ENCODE peak calls at places on chromosomes 1 and 21, in seven cellular contexts. O, J, L, F, Y, V and T are unnamed samples.

GRCh38 chr21:35335951-35336446 is 286.9 kb upstream of the RUNX1 start:
- DNase-seq in V (no peak), Y (no peak), O (no peak), F (no peak), J (no peak), L (no peak), T (no peak)

GRCh38 chr1:161044535-161044907 is 1.3 kb downstream of the USF1 start:
- DNase-seq in Y (no peak), L (no peak), V (no peak), J (no peak), O (no peak), F (no peak), T (no peak)

GRCh38 chr1:161440312-161440894 is 64.9 kb upstream of the FCGR2A start:
- DNase-seq in J (peak), V (peak), F (peak), L (no peak), O (peak), Y (peak), T (no peak)

GRCh38 chr1:187949567-187949966 is 1120.8 kb downstream of the PLA2G4A start:
- DNase-seq in Y (no peak), V (no peak), L (no peak), F (no peak), J (no peak), O (no peak), T (no peak)

GRCh38 chr1:66282343-66282852 is 251.6 kb upstream of the SGIP1 start:
- DNase-seq in F (no peak), V (no peak), J (peak), Y (no peak), O (no peak), L (no peak), T (no peak)

GRCh38 chr1:3011631-3012510 is 9.4 kb upstream of the ACTRT2 start:
- DNase-seq in V (peak), J (peak), L (no peak), O (no peak), F (peak), Y (no peak), T (peak)

GRCh38 chr1:213702703-213703102 is 285.1 kb upstream of the PROX1 start:
- DNase-seq in O (no peak), L (no peak), J (no peak), F (no peak), V (no peak), Y (no peak), T (no peak)

GRCh38 chr1:7108251-7108650 is 323.0 kb downstream of the CAMTA1 start:
- DNase-seq in F (no peak), Y (no peak), O (no peak), V (no peak), J (no peak), L (no peak), T (no peak)

GRCh38 chr1:57860931-57861600 is 437.2 kb upstream of the DAB1 start:
- DNase-seq in J (no peak), O (no peak), L (no peak), V (no peak), Y (no peak), F (no peak), T (no peak)

GRCh38 chr1:66302810-66303209 is 231.1 kb upstream of the SGIP1 start:
- DNase-seq in O (no peak), V (no peak), F (no peak), L (no peak), Y (no peak), J (peak), T (no peak)

GRCh38 chr1:24416666-24417391 is 1.2 kb downstream of the NIPAL3 start:
- DNase-seq in Y (no peak), O (no peak), J (peak), F (no peak), V (peak), L (no peak), T (no peak)

GRCh38 chr1:231940721-231941120 is 314.1 kb downstream of the DISC1 start:
- DNase-seq in V (no peak), O (no peak), F (no peak), Y (no peak), L (no peak), J (no peak), T (no peak)

GRCh38 chr1:245810181-245810727 is 655.5 kb downstream of the KIF26B start:
- DNase-seq in L (no peak), O (no peak), Y (no peak), V (no peak), J (no peak), F (no peak), T (no peak)
- TF ChIP-seq CTCF in L (no peak), O (no peak), Y (no peak), V (no peak), J (no peak), F (no peak), T (no peak)

DNA sequence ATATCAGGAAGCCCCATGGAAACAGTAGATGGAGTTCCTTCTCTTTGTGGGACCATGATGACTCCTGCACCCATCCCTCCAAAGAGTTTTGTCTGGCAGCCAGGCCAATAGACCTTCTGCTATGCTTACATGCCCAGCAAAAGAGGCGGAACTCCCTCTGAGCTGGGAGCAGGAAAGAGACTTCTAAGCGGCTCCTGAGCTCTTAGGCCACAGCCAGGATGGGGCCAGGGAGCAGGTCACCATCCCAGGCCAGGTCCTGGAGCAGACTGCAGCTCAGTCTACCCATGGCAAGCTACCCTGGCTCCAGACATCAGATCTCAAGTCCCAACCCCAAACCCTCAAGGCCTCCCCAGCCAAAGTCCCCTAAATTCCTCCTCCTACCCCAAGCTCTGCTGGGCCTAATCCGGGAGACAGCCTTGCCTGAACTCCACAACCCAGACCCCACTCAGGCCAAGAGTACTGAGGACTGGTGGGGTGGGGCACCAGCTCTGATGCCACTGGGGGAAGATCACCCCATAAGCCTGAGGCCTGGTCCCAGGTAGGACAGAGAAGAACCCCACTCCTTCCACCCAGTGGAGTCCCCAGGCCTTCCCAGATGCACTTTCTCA is 387.9 kb downstream of the MATN1 start:
- DNase-seq in F (no peak), L (no peak), Y (no peak), J (no peak), V (no peak), O (peak), T (peak)
- TF ChIP-seq CTCF in F (no peak), L (no peak), Y (no peak), J (no peak), V (no peak), O (no peak), T (no peak)

DNA sequence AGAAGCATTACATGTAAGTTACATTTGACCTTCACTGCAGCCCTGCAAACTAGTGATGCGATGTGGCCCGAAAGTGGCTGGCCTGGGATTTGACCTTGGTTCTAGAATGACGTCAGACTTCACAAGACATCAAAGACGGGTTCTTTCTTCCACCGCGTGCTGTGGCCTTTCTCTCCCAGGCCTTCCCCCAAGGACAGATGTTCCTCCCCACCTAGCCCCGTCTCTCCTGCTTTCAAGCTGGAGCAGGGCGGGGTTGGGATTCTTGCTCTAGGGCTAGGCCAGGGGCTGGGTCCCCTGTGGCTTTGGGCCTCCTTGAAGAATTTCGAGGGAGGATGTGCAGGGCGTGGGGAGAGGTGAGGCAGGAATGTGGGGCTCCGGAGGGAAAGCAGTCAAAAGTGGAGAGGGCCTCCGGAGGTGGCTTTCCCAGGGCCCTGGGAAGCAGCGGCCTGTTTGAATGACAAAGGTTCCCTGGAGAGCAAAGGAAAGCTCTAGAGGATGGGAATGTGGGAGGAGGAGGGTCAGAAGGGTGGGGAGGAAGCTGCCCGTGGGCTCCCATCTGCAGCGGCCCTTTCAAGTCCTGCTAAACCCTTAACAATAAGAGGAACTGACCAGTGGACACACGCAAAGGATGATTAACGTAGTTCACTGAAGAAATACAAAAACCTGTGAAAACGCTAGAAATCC is 49.9 kb upstream of the SLC2A1 start:
- DNase-seq in F (no peak), Y (peak), V (no peak), O (peak), L (no peak), J (peak), T (no peak)
- TF ChIP-seq CTCF in F (no peak), Y (no peak), V (no peak), O (no peak), L (no peak), J (no peak), T (no peak)

GRCh38 chr1:36084502-36085115 is 715 bp downstream of the TEKT2 start:
- DNase-seq in J (peak), F (peak), Y (no peak), V (no peak), O (no peak), L (no peak), T (peak)

GRCh38 chr1:36083219-36083618 is 675 bp upstream of the TEKT2 start:
- DNase-seq in V (no peak), O (no peak), Y (no peak), F (no peak), L (no peak), J (no peak), T (peak)

GRCh38 chr1:36081926-36082485 is 1.9 kb upstream of the TEKT2 start:
- DNase-seq in L (no peak), V (no peak), Y (no peak), F (no peak), J (no peak), O (no peak), T (no peak)

GRCh38 chr1:36085126-36085525 is 1.2 kb downstream of the TEKT2 start:
- DNase-seq in O (no peak), J (no peak), F (no peak), V (no peak), L (no peak), Y (no peak), T (no peak)

DNA sequence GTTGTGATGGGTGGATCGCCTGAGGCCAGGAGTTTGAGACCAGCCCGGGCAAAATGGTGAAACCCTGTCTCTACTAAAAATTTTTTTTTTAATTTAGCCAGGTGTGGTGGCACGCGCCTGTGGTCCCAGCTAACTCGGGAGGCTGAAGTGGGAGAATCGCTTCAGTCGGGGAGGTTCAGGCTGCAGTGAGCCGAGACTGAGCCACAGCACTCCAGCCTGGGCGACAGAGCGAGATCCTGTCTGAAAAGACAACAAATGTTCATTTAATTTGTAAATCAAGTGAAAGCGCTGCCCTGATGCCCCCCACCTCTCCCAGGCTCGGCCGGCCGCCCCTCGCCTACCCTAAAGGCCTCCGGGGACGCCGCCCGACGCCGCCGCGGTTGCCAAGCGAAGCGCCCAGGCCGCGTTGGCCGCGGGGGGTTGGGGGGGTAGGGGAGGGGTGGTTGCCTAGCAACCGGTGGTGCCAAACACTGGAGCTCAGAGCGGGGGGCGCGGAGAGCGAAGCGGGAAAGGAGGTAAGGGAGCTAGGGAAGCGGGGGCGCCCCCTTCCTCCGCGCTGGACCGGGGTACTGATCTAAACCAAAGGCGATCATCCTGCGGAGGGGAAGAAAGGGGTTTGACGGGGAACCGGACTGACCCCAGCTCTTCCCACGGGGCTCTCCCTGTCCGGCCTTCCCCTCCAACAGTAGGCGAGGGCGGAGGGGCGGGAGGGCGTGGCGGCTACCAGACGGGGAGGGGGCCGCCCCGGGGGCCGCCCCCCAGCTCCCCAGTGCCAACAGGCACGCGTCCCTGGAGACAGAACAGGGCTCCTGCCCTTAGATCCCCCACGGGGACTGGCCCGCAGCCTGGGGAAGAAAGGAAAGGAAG is at the start of gene TEKT2:
- DNase-seq in Y (peak), J (peak), O (peak), L (no peak), F (peak), V (peak), T (peak)
- TF ChIP-seq CTCF in Y (no peak), J (no peak), O (no peak), L (no peak), F (no peak), V (no peak), T (peak)